ENCODE peak calls at places on chromosomes 6 and 20, in nine cellular contexts. J is astrocyte of the spinal cord; G is astrocyte of the cerebellum; N is heart right ventricle; P is GM12865; R is psoas muscle; M is CD8-positive, alpha-beta T cell; Q is transverse colon; L is mucosa of descending colon. E is an unnamed sample.

GRCh38 chr6:107607109-107607508 is 117.2 kb downstream of the SOBP start:
- DNase-seq in L (peak), Q (no peak), J (no peak), P (no peak), N (peak), G (no peak), M (no peak), R (peak), E (no peak)

GRCh38 chr6:78513856-78514255 is 353.5 kb upstream of the IRAK1BP1 start:
- DNase-seq in R (no peak), Q (no peak), M (no peak), J (no peak), G (no peak), L (no peak), P (peak), N (no peak), E (no peak)

GRCh38 chr6:123616016-123616415 is 20.7 kb downstream of the TRDN start:
- DNase-seq in G (no peak), J (no peak), M (no peak), Q (no peak), P (no peak), N (no peak), R (no peak), L (no peak), E (no peak)

GRCh38 chr20:53402233-53403005 is 191.2 kb downstream of the ZNF217 start:
- DNase-seq in J (no peak), G (no peak), L (no peak), R (no peak), Q (no peak), M (peak), P (no peak), N (no peak), E (no peak)

GRCh38 chr20:37226889-37227288 is 34.7 kb downstream of the GHRH start:
- DNase-seq in P (no peak), G (peak), L (peak), Q (peak), N (peak), R (peak), J (peak), M (no peak), E (peak)

GRCh38 chr6:148177589-148178233 is 164.9 kb upstream of the SASH1 start:
- DNase-seq in R (peak), Q (peak), M (no peak), L (peak), G (peak), J (peak), P (peak), N (peak), E (peak)

GRCh38 chr6:164825386-164825785 is 484.0 kb downstream of the C6orf118 start:
- DNase-seq in R (no peak), N (no peak), M (no peak), P (no peak), L (no peak), J (no peak), Q (no peak), G (no peak), E (no peak)

GRCh38 chr20:52454660-52455059 is 263.1 kb upstream of the ZFP64 start:
- DNase-seq in M (no peak), L (no peak), J (peak), N (no peak), Q (no peak), R (no peak), P (no peak), G (peak), E (no peak)

GRCh38 chr6:124434416-124434815 is 527.8 kb upstream of the RNF217 start:
- DNase-seq in P (no peak), N (no peak), M (no peak), G (no peak), Q (no peak), R (no peak), L (no peak), J (peak), E (peak)

GRCh38 chr6:31970604-31971271 is 1.2 kb downstream of the DXO start:
- DNase-seq in M (no peak), R (no peak), J (no peak), G (no peak), N (no peak), P (no peak), L (no peak), Q (peak), E (no peak)

GRCh38 chr20:43508106-43508505 is 609 bp downstream of the L3MBTL1 start:
- DNase-seq in N (no peak), L (peak), P (no peak), R (no peak), G (no peak), J (no peak), Q (peak), M (no peak), E (peak)

GRCh38 chr6:79544299-79544927 is 7.2 kb upstream of the LCA5 start:
- DNase-seq in Q (no peak), G (peak), M (no peak), L (no peak), J (peak), P (peak), R (no peak), N (no peak), E (peak)

GRCh38 chr20:40843251-40843650 is 154.2 kb upstream of the MAFB start:
- DNase-seq in N (no peak), G (peak), L (no peak), J (no peak), P (no peak), M (no peak), R (no peak), Q (no peak), E (peak)

GRCh38 chr6:21953831-21954801 is 342.7 kb downstream of the PRL start:
- DNase-seq in M (no peak), N (no peak), R (no peak), J (peak), Q (peak), P (peak), L (peak), G (no peak), E (peak)

GRCh38 chr6:37491830-37492208 is 7.9 kb downstream of the CCDC167 start:
- DNase-seq in M (no peak), Q (no peak), G (no peak), R (no peak), N (no peak), J (no peak), L (no peak), P (no peak), E (no peak)
- H3K4me3 ChIP-seq in M (no peak), Q (no peak), G (no peak), R (no peak), N (no peak), J (no peak), L (no peak), P (no peak), E (no peak)

GRCh38 chr6:25519856-25520255 is 132.2 kb upstream of the SCGN start:
- DNase-seq in R (no peak), G (no peak), N (no peak), Q (no peak), P (no peak), J (peak), L (no peak), M (no peak), E (no peak)

GRCh38 chr6:25525078-25525477 is 126.9 kb upstream of the SCGN start:
- DNase-seq in P (no peak), N (no peak), Q (no peak), M (no peak), R (no peak), L (no peak), J (no peak), G (no peak), E (no peak)

GRCh38 chr6:25524542-25524941 is 127.5 kb upstream of the SCGN start:
- DNase-seq in Q (no peak), J (no peak), N (no peak), P (no peak), G (no peak), M (no peak), L (no peak), R (no peak), E (no peak)
- TF ChIP-seq CTCF in Q (no peak), J (no peak), N (no peak), P (no peak), G (no peak), M (no peak), L (no peak), R (no peak), E (no peak)

GRCh38 chr6:159790947-159791598 is 806 bp downstream of the MRPL18 start:
- DNase-seq in Q (peak), N (no peak), G (no peak), R (no peak), J (no peak), L (peak), P (peak), M (no peak), E (no peak)

GRCh38 chr6:159788276-159788675 is 1.1 kb downstream of the TCP1 start:
- DNase-seq in L (peak), R (no peak), M (peak), N (no peak), J (no peak), Q (no peak), G (no peak), P (peak), E (no peak)

GRCh38 chr6:159790149-159790946 is at the start of gene MRPL18:
- DNase-seq in N (peak), M (peak), Q (peak), J (peak), P (peak), R (peak), G (peak), L (peak), E (peak)

GRCh38 chr6:159788757-159789376 is 535 bp downstream of the TCP1 start:
- DNase-seq in N (peak), Q (peak), L (peak), M (peak), R (peak), P (peak), G (no peak), J (peak), E (peak)

GRCh38 chr6:159789377-159790148 is at the start of gene TCP1:
- DNase-seq in L (peak), N (peak), G (peak), R (peak), J (peak), M (peak), Q (peak), P (peak), E (peak)
- H3K4me3 ChIP-seq in L (peak), N (peak), G (peak), R (peak), J (peak), M (peak), Q (peak), P (peak), E (peak)

GRCh38 chr6:159606786-159607185 is 86.3 kb downstream of the SOD2 start:
- DNase-seq in M (no peak), P (no peak), G (no peak), L (no peak), N (no peak), Q (no peak), R (no peak), J (peak), E (peak)

GRCh38 chr6:159615923-159616322 is 77.1 kb downstream of the SOD2 start:
- DNase-seq in L (no peak), J (no peak), N (no peak), Q (no peak), P (no peak), R (no peak), M (no peak), G (no peak), E (peak)

GRCh38 chr6:159608961-159609673 is 83.9 kb downstream of the SOD2 start:
- DNase-seq in R (no peak), L (peak), Q (no peak), G (peak), M (no peak), J (peak), P (peak), N (no peak), E (peak)

GRCh38 chr6:159609813-159610212 is 83.2 kb downstream of the SOD2 start:
- DNase-seq in P (no peak), J (no peak), R (no peak), N (no peak), M (no peak), L (no peak), Q (no peak), G (no peak), E (peak)

GRCh38 chr6:159610881-159611280 is 82.2 kb downstream of the SOD2 start:
- DNase-seq in P (no peak), Q (no peak), R (no peak), J (no peak), M (no peak), L (no peak), G (no peak), N (no peak), E (no peak)
- TF ChIP-seq CTCF in P (no peak), Q (no peak), R (no peak), J (no peak), M (no peak), L (no peak), G (no peak), N (no peak), E (no peak)

E was measured in foreskin fibroblast.